ENCODE peak calls at places on chromosome 3, in four cellular contexts. J is IMR-90, E is H9, N is H1. Q is an unnamed sample.

GRCh38 chr3:105793040-105793439 is 75.8 kb downstream of the CBLB start:
- DNase-seq in E (no peak), N (no peak), J (no peak), Q (peak)

GRCh38 chr3:9669720-9670432 is 20.6 kb downstream of the MTMR14 start:
- DNase-seq in N (no peak), J (no peak), E (no peak), Q (no peak)

GRCh38 chr3:182124187-182124586 is 412.5 kb downstream of the SOX2 start:
- DNase-seq in J (no peak), N (no peak), E (no peak), Q (no peak)

GRCh38 chr3:16290007-16290826 is 25.2 kb downstream of the OXNAD1 start:
- DNase-seq in J (peak), E (no peak), N (no peak), Q (peak)

GRCh38 chr3:15647629-15648167 is 46.2 kb downstream of the BTD start:
- DNase-seq in E (no peak), N (no peak), J (peak), Q (no peak)

GRCh38 chr3:122493296-122493695 is 21.4 kb downstream of the KPNA1 start:
- DNase-seq in E (no peak), J (peak), N (no peak), Q (no peak)

GRCh38 chr3:9028134-9028533 is 64.9 kb upstream of the RAD18 start:
- DNase-seq in J (peak), N (no peak), E (no peak), Q (no peak)

GRCh38 chr3:188469228-188469885 is 315.4 kb downstream of the LPP start:
- DNase-seq in J (no peak), E (no peak), N (no peak), Q (no peak)

GRCh38 chr3:143795849-143796248 is 52.4 kb downstream of the SLC9A9 start:
- DNase-seq in N (no peak), J (no peak), E (no peak), Q (no peak)

GRCh38 chr3:47432673-47433072 is 43.1 kb downstream of the SCAP start:
- DNase-seq in E (no peak), N (no peak), J (no peak), Q (no peak)

GRCh38 chr3:123687286-123687685 is 102.4 kb upstream of the HACD2 start:
- DNase-seq in E (no peak), J (peak), N (no peak), Q (no peak)

GRCh38 chr3:52315977-52316764 is at the start of gene DNAH1:
- DNase-seq in E (no peak), N (no peak), J (no peak), Q (no peak)

GRCh38 chr3:174302746-174303315 is 556.3 kb upstream of the NAALADL2 start:
- DNase-seq in E (no peak), J (no peak), N (no peak), Q (no peak)

GRCh38 chr3:29176501-29176900 is 104.4 kb upstream of the RBMS3 start:
- DNase-seq in N (no peak), J (no peak), E (peak), Q (peak)

GRCh38 chr3:58173670-58174472 is 36.9 kb downstream of the DNASE1L3 start:
- DNase-seq in J (no peak), N (no peak), E (peak), Q (peak)

GRCh38 chr3:193771736-193772135 is 178.7 kb downstream of the OPA1 start:
- DNase-seq in N (no peak), J (no peak), E (no peak), Q (peak)

GRCh38 chr3:197224034-197224444 is 74.4 kb downstream of the DLG1 start:
- DNase-seq in J (peak), N (no peak), E (no peak), Q (peak)

GRCh38 chr3:64355473-64355872 is 130.2 kb upstream of the PRICKLE2 start:
- DNase-seq in J (peak), E (no peak), N (no peak), Q (no peak)

GRCh38 chr3:67564973-67565372 is 89.4 kb downstream of the SUCLG2 start:
- DNase-seq in J (no peak), N (no peak), E (no peak), Q (no peak)

GRCh38 chr3:42872718-42873117 is 3.0 kb downstream of the CYP8B1 start:
- DNase-seq in J (no peak), N (no peak), E (no peak), Q (no peak)

GRCh38 chr3:104787306-104787705 is 579.4 kb upstream of the ALCAM start:
- DNase-seq in E (no peak), J (no peak), N (no peak), Q (no peak)

GRCh38 chr3:16448691-16449090 is 64.8 kb downstream of the RFTN1 start:
- DNase-seq in E (peak), J (peak), N (no peak), Q (peak)

GRCh38 chr3:125289429-125289828 is 76.9 kb upstream of the SLC12A8 start:
- DNase-seq in E (no peak), J (no peak), N (no peak), Q (peak)

GRCh38 chr3:148796799-148797198 is 30.8 kb upstream of the CPB1 start:
- DNase-seq in E (no peak), J (no peak), N (no peak), Q (no peak)

GRCh38 chr3:172239218-172239738 is 199.9 kb downstream of the FNDC3B start:
- DNase-seq in J (no peak), N (no peak), E (no peak), Q (no peak)
- H4K5ac ChIP-seq in J (no peak), N (no peak), E (no peak), Q (no peak)

DNA sequence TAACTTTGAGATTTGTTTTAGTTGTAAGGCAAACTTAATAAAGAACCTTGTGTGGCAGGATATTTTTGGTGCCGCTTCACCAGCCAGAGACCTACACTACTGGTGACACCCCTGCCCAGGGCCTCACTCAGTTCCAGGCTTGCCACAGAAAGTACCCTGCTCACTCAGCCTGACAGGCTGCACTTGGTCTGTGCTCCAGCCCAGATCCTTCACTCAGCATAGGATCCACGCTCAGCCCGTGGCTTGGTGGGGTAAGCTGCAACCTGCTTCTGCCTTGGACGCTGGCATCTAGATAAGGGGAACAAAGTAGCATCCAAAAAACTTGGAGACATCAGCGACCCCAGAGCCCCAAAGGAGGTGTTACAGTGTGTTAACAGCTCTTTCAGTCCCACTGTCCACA is 825.5 kb downstream of the EPHA3 start:
- DNase-seq in J (no peak), N (no peak), E (no peak), Q (peak)
- H4K8ac ChIP-seq in J (no peak), N (no peak), E (no peak), Q (no peak)

DNA sequence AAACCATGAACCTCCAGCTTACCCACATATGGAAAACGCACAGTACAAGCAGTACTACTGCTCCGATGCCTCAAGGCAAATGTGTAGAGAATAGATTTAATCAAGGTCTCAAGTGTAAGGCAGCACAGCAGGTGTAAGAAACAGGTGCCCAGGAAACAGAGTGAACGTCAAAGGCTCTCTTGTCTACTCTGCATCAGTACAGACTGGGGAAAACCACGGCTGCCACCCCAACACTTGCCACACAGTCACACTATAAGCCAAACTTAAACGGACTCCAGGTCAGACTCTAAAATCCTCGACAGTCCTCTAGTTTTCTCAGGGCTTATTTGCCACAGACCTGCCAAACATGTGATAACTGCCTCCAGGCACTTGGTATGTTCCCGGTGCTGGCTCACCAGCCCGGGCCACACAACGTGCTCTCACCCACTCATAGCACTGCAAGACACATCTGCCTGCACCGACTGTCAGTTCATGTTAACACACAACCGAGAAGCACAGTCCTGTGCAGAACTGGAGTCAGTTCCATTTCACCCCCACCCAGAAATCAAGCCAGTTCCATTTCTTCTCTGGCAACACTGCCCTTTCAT is 30.6 kb downstream of the ABCC5 start:
- DNase-seq in J (no peak), N (no peak), E (no peak), Q (no peak)
- H4K5ac ChIP-seq in J (peak), N (no peak), E (no peak), Q (no peak)

GRCh38 chr3:134371542-134372324 is 2.5 kb downstream of the AMOTL2 start:
- DNase-seq in J (peak), N (no peak), E (peak), Q (peak)
- H4K8ac ChIP-seq in J (peak), N (peak), E (no peak), Q (no peak)

DNA sequence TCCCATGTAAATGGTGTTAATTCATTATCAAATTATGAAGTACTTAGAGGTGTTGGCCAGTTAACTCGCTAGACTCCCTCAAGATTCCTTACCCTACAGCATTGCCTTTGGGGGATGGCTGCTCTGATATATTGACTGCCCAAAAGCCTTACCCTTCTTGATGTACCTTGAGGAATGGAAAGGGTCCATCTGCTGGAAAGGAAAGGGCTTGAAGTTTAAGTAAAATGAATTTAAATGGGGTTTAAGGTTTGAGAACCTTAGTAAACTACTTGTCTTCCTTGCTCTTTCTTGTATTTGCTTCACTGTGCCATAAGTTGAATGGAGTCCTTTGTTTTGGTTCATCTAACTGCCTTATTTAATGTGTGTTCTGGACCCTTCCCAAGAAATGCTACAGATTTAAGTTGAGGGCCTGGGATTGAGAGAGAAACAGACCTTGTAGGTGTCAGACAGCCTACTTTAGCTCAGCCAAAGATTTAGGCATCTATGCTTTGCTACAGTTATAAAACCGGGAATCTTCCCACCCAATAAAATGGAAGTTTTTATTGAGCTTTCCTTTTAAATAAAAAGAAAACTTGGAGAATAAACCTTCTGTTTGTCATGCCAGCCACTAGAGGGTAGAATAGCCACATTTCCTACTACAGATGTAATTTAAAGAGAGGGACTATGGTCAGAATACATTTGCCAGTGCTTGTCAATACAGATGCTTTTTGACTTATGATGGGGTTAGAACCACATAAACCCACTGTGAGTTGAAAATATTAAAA is 25.3 kb downstream of the CMSS1 start:
- DNase-seq in N (no peak), E (no peak), J (peak), Q (peak)
- H4K5ac ChIP-seq in N (no peak), E (no peak), J (peak), Q (no peak)

GRCh38 chr3:139283301-139283700 is 60.5 kb upstream of the MRPS22 start:
- DNase-seq in J (no peak), N (no peak), E (no peak), Q (no peak)

GRCh38 chr3:139281512-139282196 is 62.2 kb upstream of the MRPS22 start:
- DNase-seq in N (no peak), E (no peak), J (no peak), Q (no peak)

GRCh38 chr3:139286241-139286640 is 57.6 kb upstream of the MRPS22 start:
- DNase-seq in J (no peak), N (no peak), E (no peak), Q (no peak)

GRCh38 chr3:139285691-139286090 is 58.1 kb upstream of the MRPS22 start:
- DNase-seq in N (no peak), J (no peak), E (no peak), Q (no peak)

DNA sequence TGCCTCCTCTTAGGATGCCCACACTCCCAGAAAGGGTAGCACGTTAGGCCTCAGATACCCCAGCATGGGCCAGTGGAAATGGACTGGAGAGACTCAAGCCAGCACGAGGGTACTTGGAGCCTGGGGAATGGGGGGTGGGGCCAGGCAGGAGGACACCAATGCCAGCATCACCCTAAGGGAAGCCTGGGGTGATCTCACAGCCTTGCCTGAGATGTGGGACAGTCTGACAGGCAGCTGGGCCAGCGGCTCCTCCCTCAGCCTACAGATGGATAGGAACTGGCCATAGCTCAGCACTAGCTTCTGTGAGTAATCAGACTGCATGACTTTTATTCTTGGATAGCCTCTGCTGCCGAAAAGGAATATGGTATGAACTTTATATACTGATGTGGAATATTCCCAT is 59.6 kb upstream of the MRPS22 start:
- DNase-seq in E (no peak), J (peak), N (no peak), Q (no peak)
- H4K8ac ChIP-seq in E (no peak), J (no peak), N (no peak), Q (no peak)

GRCh38 chr3:94453864-94454263 is 391.0 kb downstream of the NSUN3 start:
- DNase-seq in E (no peak), N (no peak), J (no peak), Q (no peak)

GRCh38 chr3:94456332-94456731 is 393.5 kb downstream of the NSUN3 start:
- DNase-seq in E (no peak), N (no peak), J (no peak), Q (no peak)

GRCh38 chr3:94460914-94461313 is 398.1 kb downstream of the NSUN3 start:
- DNase-seq in E (no peak), J (no peak), N (no peak), Q (peak)

GRCh38 chr3:94462931-94463330 is 400.1 kb downstream of the NSUN3 start:
- DNase-seq in E (no peak), N (no peak), J (no peak), Q (no peak)

DNA sequence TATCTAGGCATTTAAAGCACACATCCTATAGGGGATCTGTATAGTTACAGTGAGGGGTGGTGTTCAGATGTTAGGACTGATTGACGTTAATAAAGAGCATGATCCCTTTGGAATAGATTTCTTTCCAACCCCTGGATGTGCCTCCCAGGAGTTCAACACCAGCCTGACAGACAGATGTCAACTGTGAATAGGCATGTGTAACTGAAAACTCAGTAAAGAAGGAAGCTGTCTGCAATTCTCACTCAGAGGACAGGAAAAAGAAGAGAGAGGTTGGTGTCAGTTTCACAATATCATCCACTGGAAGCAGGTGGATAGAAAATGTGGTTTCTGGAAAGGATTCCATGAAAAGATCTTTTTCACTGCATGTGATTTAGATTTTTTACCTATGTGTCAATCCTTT is 396.3 kb downstream of the NSUN3 start:
- DNase-seq in J (no peak), E (no peak), N (no peak), Q (no peak)
- H4K5ac ChIP-seq in J (no peak), E (no peak), N (no peak), Q (no peak)

GRCh38 chr3:55172913-55173312 is 245.1 kb upstream of the LRTM1 start:
- DNase-seq in E (no peak), N (no peak), J (no peak), Q (no peak)

GRCh38 chr3:55173504-55173903 is 245.6 kb upstream of the LRTM1 start:
- DNase-seq in E (no peak), J (no peak), N (no peak), Q (no peak)

GRCh38 chr3:55177749-55178148 is 249.9 kb upstream of the LRTM1 start:
- DNase-seq in N (no peak), E (no peak), J (no peak), Q (no peak)

GRCh38 chr3:55175423-55175822 is 247.6 kb upstream of the LRTM1 start:
- DNase-seq in E (no peak), N (no peak), J (no peak), Q (no peak)

DNA sequence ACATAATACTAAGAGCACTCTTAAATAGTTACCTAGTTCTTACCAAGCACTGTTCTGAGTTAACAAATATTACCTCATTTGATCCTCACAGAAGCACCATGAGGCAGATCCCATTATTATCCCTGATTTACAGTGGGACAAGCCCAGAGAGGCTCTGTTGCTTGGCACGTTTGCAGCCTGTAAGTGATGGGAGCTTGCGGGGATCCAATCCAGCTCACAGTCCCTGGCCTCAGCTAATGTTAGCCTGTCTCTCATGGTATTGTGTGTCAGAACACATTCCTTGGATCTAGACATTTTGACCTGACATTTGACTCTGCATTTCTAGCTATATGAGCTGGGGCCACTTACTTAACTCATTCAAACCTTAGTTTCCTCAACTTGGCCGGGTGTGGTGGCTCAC is 246.9 kb upstream of the LRTM1 start:
- DNase-seq in N (no peak), E (no peak), J (no peak), Q (no peak)
- H4K8ac ChIP-seq in N (no peak), E (no peak), J (peak), Q (no peak)

GRCh38 chr3:141326123-141326522 is 42.2 kb upstream of the ZBTB38 start:
- DNase-seq in J (no peak), N (no peak), E (no peak), Q (no peak)

GRCh38 chr3:141323936-141324704 is 44.2 kb upstream of the ZBTB38 start:
- DNase-seq in N (no peak), E (no peak), J (no peak), Q (no peak)

GRCh38 chr3:141316851-141317250 is 51.5 kb upstream of the ZBTB38 start:
- DNase-seq in J (no peak), E (no peak), N (no peak), Q (no peak)

GRCh38 chr3:141321109-141321497 is 47.2 kb upstream of the ZBTB38 start:
- DNase-seq in N (no peak), E (no peak), J (peak), Q (no peak)

DNA sequence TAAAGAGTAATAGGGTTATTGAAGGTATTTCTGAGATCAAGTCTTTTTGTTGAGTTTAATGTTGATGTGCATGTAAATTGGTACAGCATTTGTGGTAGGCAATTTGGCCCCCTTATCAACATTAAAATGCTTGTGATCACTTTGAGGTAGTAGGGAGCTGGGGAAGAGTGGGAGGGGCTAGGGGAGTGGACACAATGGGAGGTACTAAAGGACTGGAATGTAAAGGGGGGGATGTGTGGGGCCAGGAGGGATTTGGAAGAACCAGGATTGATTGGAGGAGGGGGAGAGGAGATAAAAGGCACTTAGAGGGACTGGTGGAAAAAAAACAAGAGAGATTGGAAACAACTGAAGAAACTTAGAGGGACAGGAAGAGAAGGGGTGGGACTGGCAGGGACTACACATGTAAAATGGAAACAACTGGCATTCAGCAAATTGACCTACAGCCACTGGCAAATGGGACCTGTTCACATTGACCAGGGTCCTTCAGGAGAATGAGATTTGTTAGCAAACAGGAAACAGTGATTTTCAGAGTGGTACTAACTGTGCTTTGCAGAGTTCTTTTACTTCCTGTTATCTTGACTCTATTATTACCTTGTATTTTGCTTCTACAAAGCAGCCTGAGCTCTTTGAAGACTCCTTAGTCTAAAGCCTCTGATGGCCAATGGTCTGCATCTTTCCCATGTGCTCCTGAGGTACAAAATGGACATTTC is 47.8 kb upstream of the ZBTB38 start:
- DNase-seq in E (no peak), J (no peak), N (no peak), Q (no peak)
- H4K5ac ChIP-seq in E (no peak), J (peak), N (no peak), Q (no peak)

Q was measured in mesendoderm.